ENCODE peak calls at places on chromosomes 5 and 9, in nine cellular contexts. R is HCT116, K is body of pancreas, S is A549, U is K562, N is HepG2, A is right lobe of liver, J is gastrocnemius medialis, W is upper lobe of left lung. Q is an unnamed sample.

GRCh38 chr9:114153761-114154596 is 1.4 kb upstream of the COL27A1 start:
- ATAC-seq in R (peak; percentile 51), K (peak; percentile 45), S (peak; percentile 58), U (no peak), N (peak; percentile 80), A (peak; percentile 27), J (no peak), W (no peak), Q (no peak)

GRCh38 chr9:93059097-93059959 is 827 bp downstream of the SUSD3 start:
- ATAC-seq in R (no peak), K (no peak), S (no peak), U (peak; percentile 51), N (no peak), A (no peak), J (no peak), W (no peak), Q (no peak)

GRCh38 chr9:87599901-87600610 is 102.4 kb downstream of the DAPK1 start:
- ATAC-seq in R (no peak), K (peak; percentile 54), S (peak; percentile 73), U (peak; percentile 62), N (peak; percentile 78), A (peak; percentile 17), J (no peak), W (peak; percentile 50), Q (peak; percentile 20)

GRCh38 chr9:119298076-119298853 is 71.0 kb downstream of the BRINP1 start:
- ATAC-seq in R (no peak), K (no peak), S (no peak), U (no peak), N (no peak), A (no peak), J (no peak), W (no peak), Q (no peak)

GRCh38 chr5:170389250-170389902 is at the start of gene KCNMB1:
- ATAC-seq in R (no peak), K (no peak), S (no peak), U (no peak), N (no peak), A (peak; percentile 30), J (no peak), W (peak; percentile 57), Q (peak; percentile 89)

GRCh38 chr5:81850494-81850893 is 99.6 kb upstream of the SSBP2 start:
- ATAC-seq in R (no peak), K (no peak), S (no peak), U (no peak), N (no peak), A (no peak), J (peak; percentile 83), W (no peak), Q (no peak)

GRCh38 chr9:134554750-134555655 is 86.6 kb upstream of the COL5A1 start:
- ATAC-seq in R (no peak), K (peak; percentile 7), S (no peak), U (no peak), N (no peak), A (no peak), J (no peak), W (peak; percentile 50), Q (peak; percentile 22)

GRCh38 chr5:33997331-33997983 is 10.4 kb downstream of the AMACR start:
- ATAC-seq in R (peak; percentile 80), K (peak; percentile 78), S (peak; percentile 90), U (peak; percentile 84), N (peak; percentile 71), A (peak; percentile 89), J (peak; percentile 99), W (peak; percentile 87), Q (peak; percentile 79)

GRCh38 chr5:50800410-50800809 is 134.0 kb downstream of the PARP8 start:
- ATAC-seq in R (no peak), K (no peak), S (no peak), U (no peak), N (no peak), A (no peak), J (no peak), W (no peak), Q (no peak)

GRCh38 chr9:91106415-91106814 is 255.3 kb downstream of the AUH start:
- ATAC-seq in R (no peak), K (no peak), S (no peak), U (no peak), N (no peak), A (no peak), J (no peak), W (no peak), Q (no peak)

GRCh38 chr9:95645992-95646391 is 129.2 kb upstream of the PTCH1 start:
- ATAC-seq in R (no peak), K (no peak), S (no peak), U (no peak), N (no peak), A (peak; percentile 46), J (no peak), W (no peak), Q (no peak)

GRCh38 chr5:56829137-56829536 is 13.8 kb downstream of the MAP3K1 start:
- ATAC-seq in R (peak; percentile 92), K (no peak), S (no peak), U (peak; percentile 36), N (no peak), A (peak; percentile 53), J (no peak), W (no peak), Q (no peak)

GRCh38 chr9:95947118-95947517 is 71.6 kb downstream of the ERCC6L2 start:
- ATAC-seq in R (no peak), K (no peak), S (no peak), U (no peak), N (no peak), A (no peak), J (no peak), W (no peak), Q (no peak)

GRCh38 chr9:128114326-128115186 is 13.0 kb downstream of the PTGES2 start:
- ATAC-seq in R (no peak), K (peak; percentile 4), S (no peak), U (no peak), N (peak; percentile 2), A (no peak), J (no peak), W (no peak), Q (no peak)

GRCh38 chr5:131857388-131857787 is 60.6 kb upstream of the FNIP1 start:
- ATAC-seq in R (no peak), K (no peak), S (no peak), U (no peak), N (no peak), A (no peak), J (no peak), W (no peak), Q (no peak)

GRCh38 chr5:83577036-83577636 is 105.6 kb downstream of the VCAN start:
- ATAC-seq in R (peak; percentile 78), K (peak; percentile 82), S (peak; percentile 59), U (no peak), N (peak; percentile 69), A (peak; percentile 95), J (no peak), W (no peak), Q (no peak)

GRCh38 chr5:157582731-157583580 is 7.4 kb upstream of the ADAM19 start:
- ATAC-seq in R (no peak), K (no peak), S (no peak), U (peak; percentile 67), N (no peak), A (no peak), J (no peak), W (no peak), Q (no peak)
- H3K27ac ChIP-seq in R (no peak overlapping the region), K (no peak overlapping the region), S (no peak overlapping the region), U (no peak overlapping the region), N (no peak overlapping the region), A (no peak overlapping the region), J (no peak overlapping the region), W (no peak overlapping the region), Q (no peak overlapping the region)

DNA sequence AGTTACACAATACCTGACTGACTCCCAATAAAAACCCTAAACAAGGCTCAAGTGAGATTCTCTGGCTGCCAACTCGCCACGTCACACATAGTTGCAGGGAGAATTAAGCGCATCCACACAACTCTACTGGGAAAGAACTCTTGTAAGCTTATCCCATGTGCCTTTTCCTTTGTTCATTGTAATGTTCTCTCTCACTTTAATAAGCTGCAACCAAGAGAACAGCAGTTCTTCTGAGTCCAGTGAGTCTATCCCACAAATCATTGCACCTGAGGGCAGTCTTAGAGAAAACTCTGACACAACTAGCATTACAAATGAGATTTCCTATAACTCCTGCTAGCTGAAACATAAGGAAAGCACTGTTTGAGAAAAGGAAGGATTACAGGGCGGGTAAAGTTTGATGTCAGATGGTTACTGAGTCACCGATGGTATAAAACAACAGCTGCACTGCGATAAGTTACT is 27.4 kb downstream of the CENPK start:
- ATAC-seq in R (no peak), K (no peak), S (no peak), U (no peak), N (no peak), A (no peak), J (no peak), W (no peak), Q (no peak)
- TF ChIP-seq POLR2A in R (no peak), K (no peak), S (no peak), U (no peak), N (no peak), A (no peak), J (no peak), W (no peak), Q (no peak)

GRCh38 chr5:139684881-139685749 is 37.0 kb downstream of the CXXC5 start:
- ATAC-seq in R (peak; percentile 74), K (peak; percentile 67), S (no peak), U (peak; percentile 2), N (peak; percentile 23), A (peak; percentile 50), J (peak; percentile 76), W (no peak), Q (peak; percentile 44)
- TF ChIP-seq CTCF in R (no peak), K (no peak), S (no peak), U (peak; percentile 34), N (peak; percentile 67), A (peak; percentile 16), J (peak; percentile 13), W (no peak), Q (no peak)

GRCh38 chr5:1122511-1123284 is 10.8 kb upstream of the SLC12A7 start:
- ATAC-seq in R (no peak), K (peak; percentile 57), S (no peak), U (no peak), N (no peak), A (peak; percentile 24), J (no peak), W (no peak), Q (no peak)

GRCh38 chr5:1120236-1120999 is 8.6 kb upstream of the SLC12A7 start:
- ATAC-seq in R (no peak), K (no peak), S (no peak), U (no peak), N (peak; percentile 4), A (no peak), J (no peak), W (no peak), Q (no peak)

GRCh38 chr5:1121891-1122290 is 10.0 kb upstream of the SLC12A7 start:
- ATAC-seq in R (no peak), K (no peak), S (no peak), U (no peak), N (no peak), A (no peak), J (no peak), W (no peak), Q (no peak)

GRCh38 chr5:1119312-1119831 is 7.5 kb upstream of the SLC12A7 start:
- ATAC-seq in R (no peak), K (no peak), S (no peak), U (no peak), N (peak; percentile 91), A (peak; percentile 85), J (no peak), W (no peak), Q (no peak)

DNA sequence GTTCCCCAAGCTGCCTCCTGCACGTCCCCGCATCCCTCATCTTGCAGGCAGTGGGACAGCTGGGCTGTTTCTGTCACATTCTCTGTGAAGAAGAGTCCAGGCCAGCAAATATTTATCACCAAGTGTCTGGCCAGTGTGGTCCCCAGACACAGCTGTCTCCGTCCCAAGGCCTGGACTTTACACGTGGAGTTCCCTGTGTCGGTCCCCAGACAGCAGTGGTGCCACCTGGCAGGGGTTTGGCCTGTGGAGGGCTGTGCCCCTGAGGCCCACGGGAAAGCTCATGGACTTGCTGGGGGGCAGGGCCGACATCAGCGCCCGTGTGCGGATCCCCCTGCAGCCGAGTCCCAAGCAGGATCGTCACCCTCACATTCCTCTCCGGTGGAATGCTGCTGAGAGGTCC is 9.2 kb upstream of the SLC12A7 start:
- ATAC-seq in R (no peak), K (no peak), S (no peak), U (no peak), N (peak; percentile 2), A (no peak), J (no peak), W (no peak), Q (no peak)
- H3K27ac ChIP-seq in R (no peak overlapping the region), K (no peak overlapping the region), S (no peak overlapping the region), U (no peak overlapping the region), N (no peak overlapping the region), A (no peak overlapping the region), J (no peak overlapping the region), W (no peak overlapping the region), Q (no peak overlapping the region)

Q was measured in gastroesophageal sphincter.